ENCODE peak calls at places on chromosomes 11 and 22, in ten cellular contexts. F is HCT116, Y is body of pancreas, V is RWPE1, Z is Karpas-422, X is SK-N-SH, T is thoracic aorta, R is neuronal stem cell, P is MM.1S, G is GM12878. D is an unnamed sample.
A peak's percentile ranks its signal among the peaks of the same experiment; 100 is the strongest.

GRCh38 chr11:114180301-114181055 is 115.7 kb upstream of the NNMT start:
- DNase-seq in F (no peak), P (peak; percentile 44), Z (peak; percentile 51), V (no peak), G (no peak), T (no peak), X (peak; percentile 61), Y (peak; percentile 84), R (no peak), D (peak; percentile 46)

GRCh38 chr11:30435488-30435887 is 112.6 kb downstream of the ARL14EP start:
- DNase-seq in G (no peak), R (no peak), Z (no peak), V (no peak), Y (no peak), T (no peak), F (no peak), X (no peak), P (no peak), D (no peak)

GRCh38 chr11:7031346-7031957 is 11.2 kb downstream of the NLRP14 start:
- DNase-seq in Z (no peak), T (no peak), P (peak; percentile 88), Y (no peak), X (no peak), G (no peak), F (no peak), R (no peak), V (no peak), D (no peak)

GRCh38 chr11:40188848-40189247 is 1270.6 kb downstream of the LRRC4C start:
- DNase-seq in X (no peak), G (no peak), P (no peak), F (no peak), Z (no peak), Y (peak; percentile 62), V (no peak), R (no peak), T (no peak), D (no peak)

GRCh38 chr11:68825603-68826002 is 16.1 kb downstream of the CPT1A start:
- DNase-seq in G (no peak), X (no peak), Y (peak; percentile 74), R (no peak), F (peak; percentile 37), V (no peak), Z (no peak), T (no peak), P (peak; percentile 79), D (no peak)

GRCh38 chr11:118785362-118785761 is 5.6 kb downstream of the DDX6 start:
- DNase-seq in F (no peak), G (no peak), V (no peak), T (no peak), R (no peak), P (no peak), X (no peak), Y (no peak), Z (no peak), D (no peak)

GRCh38 chr22:21921729-21922128 is 30.9 kb downstream of the PPM1F start:
- DNase-seq in R (no peak), T (no peak), Y (peak; percentile 84), Z (no peak), V (no peak), F (no peak), P (no peak), G (no peak), X (no peak), D (no peak)

GRCh38 chr11:20161230-20161918 is 1.1 kb upstream of the DBX1 start:
- DNase-seq in T (no peak), X (peak; percentile 89), Z (no peak), F (no peak), Y (no peak), G (no peak), V (no peak), P (no peak), R (no peak), D (no peak)

GRCh38 chr11:22337571-22338464 is at the start of gene SLC17A6:
- DNase-seq in X (no peak), V (peak; percentile 42), T (no peak), Z (peak; percentile 64), Y (peak; percentile 12), P (peak; percentile 69), F (no peak), R (peak; percentile 83), G (no peak), D (peak; percentile 28)

GRCh38 chr11:95831198-95831883 is 41.0 kb downstream of the CEP57 start:
- DNase-seq in F (no peak), T (no peak), R (no peak), P (no peak), G (no peak), V (peak; percentile 45), Z (peak; percentile 64), Y (no peak), X (no peak), D (no peak)

GRCh38 chr11:87460842-87461637 is 423.3 kb downstream of the TMEM135 start:
- DNase-seq in X (peak; percentile 6), Y (no peak), G (no peak), F (no peak), P (no peak), Z (peak; percentile 61), R (no peak), V (no peak), T (no peak), D (no peak)

GRCh38 chr11:130839950-130840666 is 76.2 kb downstream of the SNX19 start:
- DNase-seq in Z (no peak), V (no peak), X (no peak), Y (no peak), F (no peak), R (no peak), G (no peak), P (peak; percentile 29), T (no peak), D (no peak)

GRCh38 chr11:116219171-116219635 is 553.6 kb downstream of the BUD13 start:
- DNase-seq in F (no peak), P (no peak), T (no peak), V (no peak), Z (no peak), Y (peak; percentile 34), G (no peak), X (peak; percentile 51), R (no peak), D (peak; percentile 28)

GRCh38 chr11:35389112-35389511 is 30.2 kb downstream of the SLC1A2 start:
- DNase-seq in R (no peak), P (no peak), V (no peak), Y (peak; percentile 72), T (no peak), X (no peak), Z (no peak), G (no peak), F (no peak), D (no peak)
- H3K27ac ChIP-seq in R (no peak overlapping the region), P (no peak overlapping the region), V (no peak overlapping the region), Y (peak overlapping the region; percentile 82), T (no peak overlapping the region), X (no peak overlapping the region), Z (no peak overlapping the region), G (no peak overlapping the region), F (no peak overlapping the region), D (no peak overlapping the region)

GRCh38 chr11:110000858-110001257 is 92.3 kb upstream of the ZC3H12C start:
- DNase-seq in P (no peak), G (no peak), V (no peak), Z (no peak), T (no peak), Y (no peak), F (no peak), R (no peak), X (peak; percentile 8), D (no peak)

GRCh38 chr11:110003426-110003825 is 89.8 kb upstream of the ZC3H12C start:
- DNase-seq in V (no peak), Z (no peak), T (no peak), Y (no peak), G (no peak), F (no peak), R (no peak), P (no peak), X (no peak), D (no peak)

GRCh38 chr11:109998921-109999320 is 94.3 kb upstream of the ZC3H12C start:
- DNase-seq in Z (no peak), T (no peak), Y (no peak), G (no peak), P (no peak), F (no peak), X (no peak), R (no peak), V (no peak), D (no peak)

GRCh38 chr11:109996060-109996459 is 97.1 kb upstream of the ZC3H12C start:
- DNase-seq in F (no peak), T (no peak), Y (no peak), G (no peak), Z (no peak), R (no peak), X (no peak), V (no peak), P (no peak), D (no peak)

GRCh38 chr11:110000045-110000502 is 93.1 kb upstream of the ZC3H12C start:
- DNase-seq in G (peak; percentile 92), Z (peak; percentile 61), X (no peak), Y (no peak), V (peak; percentile 54), R (no peak), T (no peak), F (peak; percentile 23), P (no peak), D (peak; percentile 5)
- H3K27ac ChIP-seq in G (peak overlapping the region; percentile 62), Z (no peak overlapping the region), X (no peak overlapping the region), Y (no peak overlapping the region), V (no peak overlapping the region), R (no peak overlapping the region), T (peak overlapping the region; percentile 37), F (no peak overlapping the region), P (no peak overlapping the region), D (no peak overlapping the region)

GRCh38 chr11:117679464-117679863 is 117.6 kb downstream of the DSCAML1 start:
- DNase-seq in P (no peak), V (no peak), F (no peak), T (no peak), X (no peak), Z (no peak), R (no peak), Y (no peak), G (no peak), D (no peak)

GRCh38 chr11:117676501-117676900 is 120.5 kb downstream of the DSCAML1 start:
- DNase-seq in V (no peak), R (no peak), T (no peak), Z (no peak), F (no peak), Y (no peak), X (peak; percentile 50), P (no peak), G (no peak), D (no peak)

GRCh38 chr11:117678651-117679407 is 118.2 kb downstream of the DSCAML1 start:
- DNase-seq in T (no peak), Z (no peak), Y (no peak), X (peak; percentile 45), F (no peak), P (no peak), G (no peak), V (no peak), R (no peak), D (no peak)

GRCh38 chr11:117673561-117673960 is 123.5 kb downstream of the DSCAML1 start:
- DNase-seq in R (no peak), V (no peak), Z (no peak), P (no peak), Y (no peak), F (no peak), X (no peak), T (no peak), G (no peak), D (no peak)

GRCh38 chr11:117677729-117678310 is 119.2 kb downstream of the DSCAML1 start:
- DNase-seq in P (no peak), Y (no peak), R (no peak), Z (no peak), F (no peak), G (no peak), T (no peak), X (no peak), V (no peak), D (no peak)
- H3K27ac ChIP-seq in P (no peak overlapping the region), Y (no peak overlapping the region), R (no peak overlapping the region), Z (no peak overlapping the region), F (no peak overlapping the region), G (no peak overlapping the region), T (no peak overlapping the region), X (no peak overlapping the region), V (no peak overlapping the region), D (no peak overlapping the region)

GRCh38 chr11:106012744-106013143 is 9.3 kb downstream of the MSANTD4 start:
- DNase-seq in Z (no peak), G (no peak), X (no peak), F (no peak), P (no peak), Y (peak; percentile 38), T (no peak), V (no peak), R (no peak), D (no peak)
- H3K27ac ChIP-seq in Z (no peak overlapping the region), G (no peak overlapping the region), X (no peak overlapping the region), F (no peak overlapping the region), P (no peak overlapping the region), Y (no peak overlapping the region), T (no peak overlapping the region), V (no peak overlapping the region), R (peak overlapping the region; percentile 62), D (no peak overlapping the region)